ENCODE peak calls at places on chromosomes 2 and 18, in five cellular contexts. One of them, this sample, is unnamed.
A peak's percentile ranks its signal among the peaks of the same experiment; 100 is the strongest.

GRCh38 chr2:151668737-151669136 is 65.5 kb downstream of the NEB start:
- DNase-seq in activated CD4-positive, CD25-positive, alpha-beta regulatory T cell treated with anti-CD3 and anti-CD28 coated beads, Interleukin-2, amount 50 U/mL, for 72 hours: no peak
- DNase-seq in left kidney: no peak
- DNase-seq in D341Med: no peak
- DNase-seq in posterior cingulate gyrus: no peak
- DNase-seq in this sample: no peak

GRCh38 chr18:66419400-66419799 is 184.5 kb downstream of the CDH19 start:
- DNase-seq in activated CD4-positive, CD25-positive, alpha-beta regulatory T cell treated with anti-CD3 and anti-CD28 coated beads, Interleukin-2, amount 50 U/mL, for 72 hours: no peak
- DNase-seq in left kidney: no peak
- DNase-seq in D341Med: no peak
- DNase-seq in posterior cingulate gyrus: no peak
- DNase-seq in this sample: no peak

GRCh38 chr2:236054661-236055060 is 113.5 kb downstream of the GBX2 start:
- DNase-seq in activated CD4-positive, CD25-positive, alpha-beta regulatory T cell treated with anti-CD3 and anti-CD28 coated beads, Interleukin-2, amount 50 U/mL, for 72 hours: no peak
- DNase-seq in left kidney: peak; percentile 46
- DNase-seq in D341Med: no peak
- DNase-seq in posterior cingulate gyrus: peak; percentile 22
- DNase-seq in this sample: no peak

GRCh38 chr18:44795241-44795640 is 114.6 kb downstream of the SETBP1 start:
- DNase-seq in activated CD4-positive, CD25-positive, alpha-beta regulatory T cell treated with anti-CD3 and anti-CD28 coated beads, Interleukin-2, amount 50 U/mL, for 72 hours: no peak
- DNase-seq in left kidney: no peak
- DNase-seq in D341Med: no peak
- DNase-seq in posterior cingulate gyrus: no peak
- DNase-seq in this sample: no peak

GRCh38 chr2:227761734-227762476 is 16.2 kb downstream of the SCYGR8 start:
- DNase-seq in activated CD4-positive, CD25-positive, alpha-beta regulatory T cell treated with anti-CD3 and anti-CD28 coated beads, Interleukin-2, amount 50 U/mL, for 72 hours: no peak
- DNase-seq in left kidney: peak; percentile 77
- DNase-seq in D341Med: no peak
- DNase-seq in posterior cingulate gyrus: no peak
- DNase-seq in this sample: peak; percentile 19

GRCh38 chr2:202237787-202238233 is 587 bp downstream of the SUMO1 start:
- DNase-seq in activated CD4-positive, CD25-positive, alpha-beta regulatory T cell treated with anti-CD3 and anti-CD28 coated beads, Interleukin-2, amount 50 U/mL, for 72 hours: no peak
- DNase-seq in left kidney: peak; percentile 83
- DNase-seq in D341Med: no peak
- DNase-seq in posterior cingulate gyrus: peak; percentile 84
- DNase-seq in this sample: peak; percentile 80

GRCh38 chr18:31679806-31680793 is 4.3 kb downstream of the B4GALT6 start:
- DNase-seq in activated CD4-positive, CD25-positive, alpha-beta regulatory T cell treated with anti-CD3 and anti-CD28 coated beads, Interleukin-2, amount 50 U/mL, for 72 hours: no peak
- DNase-seq in left kidney: no peak
- DNase-seq in D341Med: no peak
- DNase-seq in posterior cingulate gyrus: no peak
- DNase-seq in this sample: no peak

GRCh38 chr2:127700527-127701192 is 637 bp upstream of the SFT2D3 start:
- DNase-seq in activated CD4-positive, CD25-positive, alpha-beta regulatory T cell treated with anti-CD3 and anti-CD28 coated beads, Interleukin-2, amount 50 U/mL, for 72 hours: peak; percentile 50
- DNase-seq in left kidney: peak; percentile 65
- DNase-seq in D341Med: no peak
- DNase-seq in posterior cingulate gyrus: peak; percentile 89
- DNase-seq in this sample: no peak

GRCh38 chr2:225041210-225041870 is 928 bp downstream of the DOCK10 start:
- DNase-seq in activated CD4-positive, CD25-positive, alpha-beta regulatory T cell treated with anti-CD3 and anti-CD28 coated beads, Interleukin-2, amount 50 U/mL, for 72 hours: peak; percentile 67
- DNase-seq in left kidney: peak; percentile 39
- DNase-seq in D341Med: peak; percentile 23
- DNase-seq in posterior cingulate gyrus: peak; percentile 90
- DNase-seq in this sample: peak; percentile 65

GRCh38 chr2:190997516-190998113 is 16.4 kb downstream of the STAT1 start:
- DNase-seq in activated CD4-positive, CD25-positive, alpha-beta regulatory T cell treated with anti-CD3 and anti-CD28 coated beads, Interleukin-2, amount 50 U/mL, for 72 hours: no peak
- DNase-seq in left kidney: no peak
- DNase-seq in D341Med: no peak
- DNase-seq in posterior cingulate gyrus: no peak
- DNase-seq in this sample: no peak

GRCh38 chr2:1675633-1676032 is 68.7 kb downstream of the PXDN start:
- DNase-seq in activated CD4-positive, CD25-positive, alpha-beta regulatory T cell treated with anti-CD3 and anti-CD28 coated beads, Interleukin-2, amount 50 U/mL, for 72 hours: no peak
- DNase-seq in left kidney: no peak
- DNase-seq in D341Med: no peak
- DNase-seq in posterior cingulate gyrus: peak; percentile 93
- DNase-seq in this sample: peak; percentile 82

GRCh38 chr2:207993141-207993763 is 32.1 kb downstream of the PLEKHM3 start:
- DNase-seq in activated CD4-positive, CD25-positive, alpha-beta regulatory T cell treated with anti-CD3 and anti-CD28 coated beads, Interleukin-2, amount 50 U/mL, for 72 hours: no peak
- DNase-seq in left kidney: no peak
- DNase-seq in D341Med: no peak
- DNase-seq in posterior cingulate gyrus: no peak
- DNase-seq in this sample: peak; percentile 62

GRCh38 chr2:144288428-144288827 is 231.5 kb downstream of the ZEB2 start:
- DNase-seq in activated CD4-positive, CD25-positive, alpha-beta regulatory T cell treated with anti-CD3 and anti-CD28 coated beads, Interleukin-2, amount 50 U/mL, for 72 hours: no peak
- DNase-seq in left kidney: no peak
- DNase-seq in D341Med: no peak
- DNase-seq in posterior cingulate gyrus: no peak
- DNase-seq in this sample: peak; percentile 39

GRCh38 chr2:111216811-111217652 is 96.3 kb downstream of the BCL2L11 start:
- DNase-seq in activated CD4-positive, CD25-positive, alpha-beta regulatory T cell treated with anti-CD3 and anti-CD28 coated beads, Interleukin-2, amount 50 U/mL, for 72 hours: no peak
- DNase-seq in left kidney: no peak
- DNase-seq in D341Med: no peak
- DNase-seq in posterior cingulate gyrus: peak; percentile 72
- DNase-seq in this sample: no peak

GRCh38 chr2:108612514-108613183 is 78.4 kb downstream of the LIMS1 start:
- DNase-seq in activated CD4-positive, CD25-positive, alpha-beta regulatory T cell treated with anti-CD3 and anti-CD28 coated beads, Interleukin-2, amount 50 U/mL, for 72 hours: peak; percentile 59
- DNase-seq in left kidney: no peak
- DNase-seq in D341Med: no peak
- DNase-seq in posterior cingulate gyrus: no peak
- DNase-seq in this sample: no peak

GRCh38 chr2:143336719-143337210 is 207.5 kb downstream of the ARHGAP15 start:
- DNase-seq in activated CD4-positive, CD25-positive, alpha-beta regulatory T cell treated with anti-CD3 and anti-CD28 coated beads, Interleukin-2, amount 50 U/mL, for 72 hours: no peak
- DNase-seq in left kidney: no peak
- DNase-seq in D341Med: no peak
- DNase-seq in posterior cingulate gyrus: no peak
- DNase-seq in this sample: no peak

GRCh38 chr18:9787126-9787525 is 79.0 kb downstream of the RAB31 start:
- DNase-seq in activated CD4-positive, CD25-positive, alpha-beta regulatory T cell treated with anti-CD3 and anti-CD28 coated beads, Interleukin-2, amount 50 U/mL, for 72 hours: no peak
- DNase-seq in left kidney: no peak
- DNase-seq in D341Med: no peak
- DNase-seq in posterior cingulate gyrus: no peak
- DNase-seq in this sample: no peak

GRCh38 chr2:3647246-3647645 is 10.8 kb upstream of the ALLC start:
- DNase-seq in activated CD4-positive, CD25-positive, alpha-beta regulatory T cell treated with anti-CD3 and anti-CD28 coated beads, Interleukin-2, amount 50 U/mL, for 72 hours: no peak
- DNase-seq in left kidney: no peak
- DNase-seq in D341Med: no peak
- DNase-seq in posterior cingulate gyrus: peak; percentile 59
- DNase-seq in this sample: no peak

GRCh38 chr2:64681479-64681967 is 27.8 kb upstream of the SERTAD2 start:
- DNase-seq in activated CD4-positive, CD25-positive, alpha-beta regulatory T cell treated with anti-CD3 and anti-CD28 coated beads, Interleukin-2, amount 50 U/mL, for 72 hours: no peak
- DNase-seq in left kidney: no peak
- DNase-seq in D341Med: no peak
- DNase-seq in posterior cingulate gyrus: no peak
- DNase-seq in this sample: no peak

GRCh38 chr18:61551586-61551985 is 218.4 kb downstream of the CDH20 start:
- DNase-seq in activated CD4-positive, CD25-positive, alpha-beta regulatory T cell treated with anti-CD3 and anti-CD28 coated beads, Interleukin-2, amount 50 U/mL, for 72 hours: no peak
- DNase-seq in left kidney: peak; percentile 85
- DNase-seq in D341Med: peak; percentile 69
- DNase-seq in posterior cingulate gyrus: no peak
- DNase-seq in this sample: peak; percentile 94

GRCh38 chr2:52269696-52270485 is 1238.0 kb upstream of the NRXN1 start:
- DNase-seq in activated CD4-positive, CD25-positive, alpha-beta regulatory T cell treated with anti-CD3 and anti-CD28 coated beads, Interleukin-2, amount 50 U/mL, for 72 hours: no peak
- DNase-seq in left kidney: no peak
- DNase-seq in D341Med: no peak
- DNase-seq in posterior cingulate gyrus: no peak
- DNase-seq in this sample: peak; percentile 56

GRCh38 chr2:96913398-96914202 is 43.7 kb upstream of the SEMA4C start:
- DNase-seq in activated CD4-positive, CD25-positive, alpha-beta regulatory T cell treated with anti-CD3 and anti-CD28 coated beads, Interleukin-2, amount 50 U/mL, for 72 hours: peak; percentile 37
- DNase-seq in left kidney: no peak
- DNase-seq in D341Med: no peak
- DNase-seq in posterior cingulate gyrus: peak; percentile 93
- DNase-seq in this sample: no peak

GRCh38 chr2:182915369-182916326 is 49.2 kb upstream of the FRZB start:
- DNase-seq in activated CD4-positive, CD25-positive, alpha-beta regulatory T cell treated with anti-CD3 and anti-CD28 coated beads, Interleukin-2, amount 50 U/mL, for 72 hours: no peak
- DNase-seq in left kidney: peak; percentile 63
- DNase-seq in D341Med: peak; percentile 26
- DNase-seq in posterior cingulate gyrus: no peak
- DNase-seq in this sample: peak; percentile 75

GRCh38 chr2:32355976-32356734 is 668 bp upstream of the BIRC6 start:
- DNase-seq in activated CD4-positive, CD25-positive, alpha-beta regulatory T cell treated with anti-CD3 and anti-CD28 coated beads, Interleukin-2, amount 50 U/mL, for 72 hours: no peak
- DNase-seq in left kidney: no peak
- DNase-seq in D341Med: no peak
- DNase-seq in posterior cingulate gyrus: no peak
- DNase-seq in this sample: no peak

GRCh38 chr2:37323770-37324535 is 680 bp downstream of the PRKD3 start:
- DNase-seq in activated CD4-positive, CD25-positive, alpha-beta regulatory T cell treated with anti-CD3 and anti-CD28 coated beads, Interleukin-2, amount 50 U/mL, for 72 hours: peak; percentile 36
- DNase-seq in left kidney: peak; percentile 76
- DNase-seq in D341Med: peak; percentile 66
- DNase-seq in posterior cingulate gyrus: peak; percentile 81
- DNase-seq in this sample: peak; percentile 59

GRCh38 chr2:70983506-70984227 is 5.2 kb downstream of the ANKRD53 start:
- DNase-seq in activated CD4-positive, CD25-positive, alpha-beta regulatory T cell treated with anti-CD3 and anti-CD28 coated beads, Interleukin-2, amount 50 U/mL, for 72 hours: peak; percentile 4
- DNase-seq in left kidney: no peak
- DNase-seq in D341Med: no peak
- DNase-seq in posterior cingulate gyrus: no peak
- DNase-seq in this sample: no peak

GRCh38 chr2:124983595-124983994 is 958.5 kb downstream of the CNTNAP5 start:
- DNase-seq in activated CD4-positive, CD25-positive, alpha-beta regulatory T cell treated with anti-CD3 and anti-CD28 coated beads, Interleukin-2, amount 50 U/mL, for 72 hours: no peak
- DNase-seq in left kidney: no peak
- DNase-seq in D341Med: no peak
- DNase-seq in posterior cingulate gyrus: no peak
- DNase-seq in this sample: no peak

GRCh38 chr2:183898641-183899040 is 699.7 kb upstream of the ZNF804A start:
- DNase-seq in activated CD4-positive, CD25-positive, alpha-beta regulatory T cell treated with anti-CD3 and anti-CD28 coated beads, Interleukin-2, amount 50 U/mL, for 72 hours: no peak
- DNase-seq in left kidney: no peak
- DNase-seq in D341Med: no peak
- DNase-seq in posterior cingulate gyrus: no peak
- DNase-seq in this sample: no peak

GRCh38 chr2:172088245-172089004 is 3.1 kb downstream of the DLX1 start:
- DNase-seq in activated CD4-positive, CD25-positive, alpha-beta regulatory T cell treated with anti-CD3 and anti-CD28 coated beads, Interleukin-2, amount 50 U/mL, for 72 hours: no peak
- DNase-seq in left kidney: peak; percentile 46
- DNase-seq in D341Med: no peak
- DNase-seq in posterior cingulate gyrus: peak; percentile 84
- DNase-seq in this sample: no peak

GRCh38 chr2:128324008-128324896 is 5.6 kb upstream of the HS6ST1 start:
- DNase-seq in activated CD4-positive, CD25-positive, alpha-beta regulatory T cell treated with anti-CD3 and anti-CD28 coated beads, Interleukin-2, amount 50 U/mL, for 72 hours: peak; percentile 27
- DNase-seq in left kidney: no peak
- DNase-seq in D341Med: peak; percentile 11
- DNase-seq in posterior cingulate gyrus: peak; percentile 68
- DNase-seq in this sample: no peak

GRCh38 chr2:95333888-95334338 is 36.8 kb downstream of the KCNIP3 start:
- DNase-seq in activated CD4-positive, CD25-positive, alpha-beta regulatory T cell treated with anti-CD3 and anti-CD28 coated beads, Interleukin-2, amount 50 U/mL, for 72 hours: no peak
- DNase-seq in left kidney: peak; percentile 97
- DNase-seq in D341Med: no peak
- DNase-seq in posterior cingulate gyrus: peak; percentile 68
- DNase-seq in this sample: no peak

GRCh38 chr18:44986933-44987332 is 306.2 kb downstream of the SETBP1 start:
- DNase-seq in activated CD4-positive, CD25-positive, alpha-beta regulatory T cell treated with anti-CD3 and anti-CD28 coated beads, Interleukin-2, amount 50 U/mL, for 72 hours: no peak
- DNase-seq in left kidney: no peak
- DNase-seq in D341Med: no peak
- DNase-seq in posterior cingulate gyrus: no peak
- DNase-seq in this sample: peak; percentile 48

GRCh38 chr2:11821705-11822104 is 75.3 kb downstream of the LPIN1 start:
- DNase-seq in activated CD4-positive, CD25-positive, alpha-beta regulatory T cell treated with anti-CD3 and anti-CD28 coated beads, Interleukin-2, amount 50 U/mL, for 72 hours: no peak
- DNase-seq in left kidney: no peak
- DNase-seq in D341Med: no peak
- DNase-seq in posterior cingulate gyrus: no peak
- DNase-seq in this sample: no peak

GRCh38 chr2:112750560-112750843 is 13.9 kb downstream of the CKAP2L start:
- DNase-seq in activated CD4-positive, CD25-positive, alpha-beta regulatory T cell treated with anti-CD3 and anti-CD28 coated beads, Interleukin-2, amount 50 U/mL, for 72 hours: no peak
- DNase-seq in left kidney: no peak
- DNase-seq in D341Med: no peak
- DNase-seq in posterior cingulate gyrus: no peak
- DNase-seq in this sample: no peak

GRCh38 chr2:71831208-71831577 is 316.5 kb downstream of the CYP26B1 start:
- DNase-seq in activated CD4-positive, CD25-positive, alpha-beta regulatory T cell treated with anti-CD3 and anti-CD28 coated beads, Interleukin-2, amount 50 U/mL, for 72 hours: no peak
- DNase-seq in left kidney: peak; percentile 15
- DNase-seq in D341Med: no peak
- DNase-seq in posterior cingulate gyrus: peak; percentile 65
- DNase-seq in this sample: peak; percentile 89

This sample was measured in adipocyte.